ENCODE peak calls at places on chromosomes 12 and 14, in eight cellular contexts. L is stimulated activated CD4-positive, alpha-beta T cell treated with anti-CD3 and anti-CD28 coated beads, TNF-alpha, amount 100 ng/mL, for 24 hours; V is stimulated activated naive B cell treated with anti-CD40 and anti-IgM and Interleukin-4, amounts not matched to agents 10 μg/mL and 1 μg/mL and 100 μg/mL, for 72 hours; F is stomach; U is central memory CD4-positive, alpha-beta T cell; Q is left colon; P is fibroblast of lung; E is NCI-H69. H is an unnamed sample.
A peak's percentile ranks its signal among the peaks of the same experiment; 100 is the strongest.

GRCh38 chr12:38392584-38393144 is 76.1 kb downstream of the ALG10B start:
- DNase-seq in P (no peak), U (no peak), V (no peak), E (no peak), F (no peak), L (no peak), Q (no peak), H (no peak)

GRCh38 chr12:4909734-4910501 is at the start of gene KCNA1:
- DNase-seq in P (peak; percentile 38), Q (no peak), E (peak; percentile 93), U (no peak), V (no peak), F (no peak), L (no peak), H (no peak)

GRCh38 chr14:37599527-37600368 is 4.3 kb downstream of the TTC6 start:
- DNase-seq in U (no peak), P (no peak), E (peak; percentile 97), V (no peak), L (no peak), F (no peak), Q (peak; percentile 31), H (no peak)

GRCh38 chr12:56528836-56529235 is 7.2 kb downstream of the RBMS2 start:
- DNase-seq in Q (no peak), U (no peak), F (no peak), P (peak; percentile 26), V (no peak), E (no peak), L (no peak), H (no peak)

GRCh38 chr14:92998957-92999356 is 76.0 kb downstream of the CHGA start:
- DNase-seq in L (no peak), Q (no peak), E (no peak), V (no peak), F (no peak), P (no peak), U (no peak), H (no peak)

GRCh38 chr14:92487513-92488133 is 26.0 kb upstream of the RIN3 start:
- DNase-seq in F (no peak), V (no peak), E (no peak), L (no peak), Q (no peak), P (no peak), U (no peak), H (no peak)

GRCh38 chr12:53298154-53298553 is 1.3 kb upstream of the MYG1 start:
- DNase-seq in Q (no peak), V (no peak), E (no peak), F (no peak), P (peak; percentile 80), U (no peak), L (no peak), H (no peak)

GRCh38 chr14:36524220-36524837 is 4.3 kb upstream of the NKX2-1 start:
- DNase-seq in Q (no peak), L (no peak), E (no peak), F (no peak), V (no peak), U (no peak), P (no peak), H (no peak)

GRCh38 chr12:105670664-105671063 is 340.2 kb downstream of the C12orf75 start:
- DNase-seq in Q (no peak), P (peak; percentile 76), E (no peak), F (no peak), L (no peak), U (no peak), V (no peak), H (no peak)

GRCh38 chr14:64566651-64567122 is 16.9 kb downstream of the PPP1R36 start:
- DNase-seq in L (no peak), F (no peak), P (no peak), E (no peak), U (no peak), Q (no peak), V (no peak), H (no peak)

GRCh38 chr12:52848661-52849255 is at the start of gene KRT78:
- DNase-seq in U (no peak), E (no peak), V (no peak), L (no peak), P (no peak), F (no peak), Q (no peak), H (no peak)

H was measured in RPMI8226.